ENCODE peak calls at places on chromosome 18, in eight cellular contexts. One of them, this sample, is unnamed.

GRCh38 chr18:33034941-33035340 is 262.1 kb upstream of the KLHL14 start:
- DNase-seq in fibroblast of lung: peak; percentile 75
- DNase-seq in Peyer's patch: no peak
- DNase-seq in A549: no peak
- DNase-seq in neuronal stem cell: no peak
- DNase-seq in aorta: no peak
- DNase-seq in left lung: no peak
- DNase-seq in CD8-positive, alpha-beta memory T cell: no peak
- DNase-seq in this sample: no peak

GRCh38 chr18:37661478-37661877 is 95.9 kb upstream of the CELF4 start:
- DNase-seq in neuronal stem cell: no peak
- DNase-seq in aorta: no peak
- DNase-seq in A549: no peak
- DNase-seq in CD8-positive, alpha-beta memory T cell: no peak
- DNase-seq in fibroblast of lung: no peak
- DNase-seq in Peyer's patch: no peak
- DNase-seq in left lung: no peak
- DNase-seq in this sample: no peak

GRCh38 chr18:34595673-34596072 is 114.4 kb upstream of the DTNA start:
- DNase-seq in fibroblast of lung: peak; percentile 36
- DNase-seq in neuronal stem cell: no peak
- DNase-seq in aorta: no peak
- DNase-seq in left lung: no peak
- DNase-seq in CD8-positive, alpha-beta memory T cell: no peak
- DNase-seq in Peyer's patch: no peak
- DNase-seq in A549: peak; percentile 1
- DNase-seq in this sample: peak; percentile 19

GRCh38 chr18:31610841-31611240 is 19.2 kb downstream of the TTR start:
- DNase-seq in Peyer's patch: peak; percentile 66
- DNase-seq in CD8-positive, alpha-beta memory T cell: no peak
- DNase-seq in fibroblast of lung: no peak
- DNase-seq in neuronal stem cell: peak; percentile 17
- DNase-seq in aorta: no peak
- DNase-seq in left lung: no peak
- DNase-seq in A549: peak; percentile 6
- DNase-seq in this sample: peak; percentile 89

GRCh38 chr18:22998336-22998735 is 65.2 kb downstream of the RBBP8 start:
- DNase-seq in A549: no peak
- DNase-seq in aorta: no peak
- DNase-seq in left lung: no peak
- DNase-seq in CD8-positive, alpha-beta memory T cell: no peak
- DNase-seq in neuronal stem cell: no peak
- DNase-seq in fibroblast of lung: peak; percentile 62
- DNase-seq in Peyer's patch: no peak
- DNase-seq in this sample: no peak

GRCh38 chr18:68714356-68714706 is 577 bp downstream of the TMX3 start:
- DNase-seq in A549: no peak
- DNase-seq in CD8-positive, alpha-beta memory T cell: no peak
- DNase-seq in fibroblast of lung: peak; percentile 20
- DNase-seq in left lung: no peak
- DNase-seq in aorta: no peak
- DNase-seq in neuronal stem cell: no peak
- DNase-seq in Peyer's patch: no peak
- DNase-seq in this sample: peak; percentile 9

GRCh38 chr18:26455639-26456038 is 92.7 kb downstream of the KCTD1 start:
- DNase-seq in neuronal stem cell: no peak
- DNase-seq in aorta: no peak
- DNase-seq in left lung: no peak
- DNase-seq in A549: no peak
- DNase-seq in CD8-positive, alpha-beta memory T cell: no peak
- DNase-seq in Peyer's patch: no peak
- DNase-seq in fibroblast of lung: no peak
- DNase-seq in this sample: no peak

GRCh38 chr18:12470382-12471090 is 62.8 kb downstream of the PRELID3A start:
- DNase-seq in CD8-positive, alpha-beta memory T cell: no peak
- DNase-seq in fibroblast of lung: no peak
- DNase-seq in left lung: no peak
- DNase-seq in aorta: no peak
- DNase-seq in A549: no peak
- DNase-seq in Peyer's patch: no peak
- DNase-seq in neuronal stem cell: no peak
- DNase-seq in this sample: peak; percentile 67

GRCh38 chr18:74310411-74310810 is 5.2 kb upstream of the C18orf63 start:
- DNase-seq in CD8-positive, alpha-beta memory T cell: no peak
- DNase-seq in aorta: no peak
- DNase-seq in left lung: no peak
- DNase-seq in A549: peak; percentile 60
- DNase-seq in Peyer's patch: peak; percentile 59
- DNase-seq in fibroblast of lung: peak; percentile 29
- DNase-seq in neuronal stem cell: no peak
- DNase-seq in this sample: peak; percentile 25

GRCh38 chr18:26056291-26056690 is 34.1 kb downstream of the SS18 start:
- DNase-seq in fibroblast of lung: peak; percentile 27
- DNase-seq in left lung: no peak
- DNase-seq in CD8-positive, alpha-beta memory T cell: no peak
- DNase-seq in aorta: no peak
- DNase-seq in neuronal stem cell: no peak
- DNase-seq in A549: no peak
- DNase-seq in Peyer's patch: no peak
- DNase-seq in this sample: no peak

GRCh38 chr18:13264091-13264777 is 45.7 kb downstream of the LDLRAD4 start:
- DNase-seq in Peyer's patch: peak; percentile 36
- DNase-seq in neuronal stem cell: no peak
- DNase-seq in left lung: no peak
- DNase-seq in aorta: peak; percentile 73
- DNase-seq in fibroblast of lung: peak; percentile 58
- DNase-seq in A549: no peak
- DNase-seq in CD8-positive, alpha-beta memory T cell: no peak
- DNase-seq in this sample: no peak

GRCh38 chr18:22728481-22729105 is 204.5 kb upstream of the RBBP8 start:
- DNase-seq in Peyer's patch: no peak
- DNase-seq in aorta: no peak
- DNase-seq in A549: no peak
- DNase-seq in left lung: no peak
- DNase-seq in neuronal stem cell: no peak
- DNase-seq in CD8-positive, alpha-beta memory T cell: no peak
- DNase-seq in fibroblast of lung: peak; percentile 43
- DNase-seq in this sample: no peak

GRCh38 chr18:35808796-35809195 is 163.7 kb upstream of the RMP24 start:
- DNase-seq in CD8-positive, alpha-beta memory T cell: no peak
- DNase-seq in neuronal stem cell: no peak
- DNase-seq in Peyer's patch: no peak
- DNase-seq in fibroblast of lung: no peak
- DNase-seq in A549: no peak
- DNase-seq in left lung: no peak
- DNase-seq in aorta: no peak
- DNase-seq in this sample: no peak

GRCh38 chr18:79575891-79576685 is 103.5 kb upstream of the CTDP1 start:
- DNase-seq in CD8-positive, alpha-beta memory T cell: no peak
- DNase-seq in aorta: peak; percentile 42
- DNase-seq in neuronal stem cell: no peak
- DNase-seq in left lung: peak; percentile 78
- DNase-seq in fibroblast of lung: peak; percentile 84
- DNase-seq in A549: no peak
- DNase-seq in Peyer's patch: peak; percentile 46
- DNase-seq in this sample: peak; percentile 52

GRCh38 chr18:26757263-26758019 is 108.1 kb downstream of the AQP4 start:
- DNase-seq in Peyer's patch: no peak
- DNase-seq in neuronal stem cell: no peak
- DNase-seq in A549: peak; percentile 67
- DNase-seq in fibroblast of lung: no peak
- DNase-seq in left lung: no peak
- DNase-seq in aorta: no peak
- DNase-seq in CD8-positive, alpha-beta memory T cell: no peak
- DNase-seq in this sample: no peak

GRCh38 chr18:52677991-52678390 is 338.0 kb downstream of the DCC start:
- DNase-seq in neuronal stem cell: no peak
- DNase-seq in CD8-positive, alpha-beta memory T cell: no peak
- DNase-seq in A549: no peak
- DNase-seq in left lung: no peak
- DNase-seq in fibroblast of lung: no peak
- DNase-seq in aorta: no peak
- DNase-seq in Peyer's patch: no peak
- DNase-seq in this sample: no peak

GRCh38 chr18:400466-400865 is 100.0 kb downstream of the COLEC12 start:
- DNase-seq in fibroblast of lung: peak; percentile 80
- DNase-seq in aorta: no peak
- DNase-seq in left lung: no peak
- DNase-seq in CD8-positive, alpha-beta memory T cell: no peak
- DNase-seq in Peyer's patch: peak; percentile 45
- DNase-seq in A549: no peak
- DNase-seq in neuronal stem cell: no peak
- DNase-seq in this sample: no peak

GRCh38 chr18:404061-404460 is 96.4 kb downstream of the COLEC12 start:
- DNase-seq in left lung: no peak
- DNase-seq in aorta: no peak
- DNase-seq in CD8-positive, alpha-beta memory T cell: no peak
- DNase-seq in neuronal stem cell: no peak
- DNase-seq in A549: no peak
- DNase-seq in Peyer's patch: no peak
- DNase-seq in fibroblast of lung: no peak
- DNase-seq in this sample: no peak

GRCh38 chr18:406677-407076 is 93.8 kb downstream of the COLEC12 start:
- DNase-seq in fibroblast of lung: no peak
- DNase-seq in aorta: no peak
- DNase-seq in neuronal stem cell: no peak
- DNase-seq in CD8-positive, alpha-beta memory T cell: no peak
- DNase-seq in left lung: no peak
- DNase-seq in A549: no peak
- DNase-seq in Peyer's patch: no peak
- DNase-seq in this sample: no peak

GRCh38 chr18:398866-399637 is 101.4 kb downstream of the COLEC12 start:
- DNase-seq in Peyer's patch: no peak
- DNase-seq in left lung: no peak
- DNase-seq in CD8-positive, alpha-beta memory T cell: no peak
- DNase-seq in neuronal stem cell: no peak
- DNase-seq in aorta: no peak
- DNase-seq in A549: no peak
- DNase-seq in fibroblast of lung: no peak
- DNase-seq in this sample: peak; percentile 26

GRCh38 chr18:402129-402528 is 98.4 kb downstream of the COLEC12 start:
- DNase-seq in Peyer's patch: no peak
- DNase-seq in fibroblast of lung: no peak
- DNase-seq in aorta: no peak
- DNase-seq in left lung: no peak
- DNase-seq in CD8-positive, alpha-beta memory T cell: no peak
- DNase-seq in A549: no peak
- DNase-seq in neuronal stem cell: no peak
- DNase-seq in this sample: no peak
- H3K9me3 ChIP-seq in Peyer's patch: no peaks in the 10 kb centered on the region
- H3K9me3 ChIP-seq in fibroblast of lung: no peaks in the 10 kb centered on the region
- H3K9me3 ChIP-seq in aorta: no peaks in the 10 kb centered on the region
- H3K9me3 ChIP-seq in left lung: peaks cover 7% of the 10 kb centered on the region
- H3K9me3 ChIP-seq in CD8-positive, alpha-beta memory T cell: no peaks in the 10 kb centered on the region
- H3K9me3 ChIP-seq in A549: no peaks in the 10 kb centered on the region
- H3K9me3 ChIP-seq in neuronal stem cell: peaks cover 6% of the 10 kb centered on the region
- H3K9me3 ChIP-seq in this sample: peaks cover 17% of the 10 kb centered on the region

DNA sequence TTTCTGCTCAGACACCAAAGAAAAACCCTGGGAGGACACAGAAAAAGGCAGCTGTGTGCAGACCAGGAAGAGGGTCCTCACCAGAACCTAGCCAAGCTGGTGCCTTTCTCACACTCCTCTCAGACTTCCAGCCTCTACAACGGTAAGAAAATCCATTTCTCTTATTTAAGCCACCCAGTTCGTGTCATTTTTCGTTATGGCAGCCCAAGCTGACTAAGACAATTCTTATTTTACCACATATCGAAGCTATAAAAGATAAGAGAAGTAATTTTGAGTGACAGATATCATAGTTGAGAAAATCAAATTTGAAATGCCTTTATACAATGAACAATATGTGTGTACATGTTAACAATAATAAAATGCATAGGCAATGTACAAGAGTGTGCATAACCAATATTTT is 219.5 kb downstream of the CBLN2 start:
- DNase-seq in left lung: no peak
- DNase-seq in aorta: no peak
- DNase-seq in neuronal stem cell: no peak
- DNase-seq in fibroblast of lung: no peak
- DNase-seq in A549: no peak
- DNase-seq in Peyer's patch: no peak
- DNase-seq in CD8-positive, alpha-beta memory T cell: no peak
- DNase-seq in this sample: no peak
- H3K9me3 ChIP-seq in left lung: no peaks in the 10 kb centered on the region
- H3K9me3 ChIP-seq in aorta: no peaks in the 10 kb centered on the region
- H3K9me3 ChIP-seq in neuronal stem cell: no peaks in the 10 kb centered on the region
- H3K9me3 ChIP-seq in fibroblast of lung: no peaks in the 10 kb centered on the region
- H3K9me3 ChIP-seq in A549: no peaks in the 10 kb centered on the region
- H3K9me3 ChIP-seq in Peyer's patch: no peaks in the 10 kb centered on the region
- H3K9me3 ChIP-seq in CD8-positive, alpha-beta memory T cell: no peaks in the 10 kb centered on the region
- H3K9me3 ChIP-seq in this sample: no peaks in the 10 kb centered on the region

DNA sequence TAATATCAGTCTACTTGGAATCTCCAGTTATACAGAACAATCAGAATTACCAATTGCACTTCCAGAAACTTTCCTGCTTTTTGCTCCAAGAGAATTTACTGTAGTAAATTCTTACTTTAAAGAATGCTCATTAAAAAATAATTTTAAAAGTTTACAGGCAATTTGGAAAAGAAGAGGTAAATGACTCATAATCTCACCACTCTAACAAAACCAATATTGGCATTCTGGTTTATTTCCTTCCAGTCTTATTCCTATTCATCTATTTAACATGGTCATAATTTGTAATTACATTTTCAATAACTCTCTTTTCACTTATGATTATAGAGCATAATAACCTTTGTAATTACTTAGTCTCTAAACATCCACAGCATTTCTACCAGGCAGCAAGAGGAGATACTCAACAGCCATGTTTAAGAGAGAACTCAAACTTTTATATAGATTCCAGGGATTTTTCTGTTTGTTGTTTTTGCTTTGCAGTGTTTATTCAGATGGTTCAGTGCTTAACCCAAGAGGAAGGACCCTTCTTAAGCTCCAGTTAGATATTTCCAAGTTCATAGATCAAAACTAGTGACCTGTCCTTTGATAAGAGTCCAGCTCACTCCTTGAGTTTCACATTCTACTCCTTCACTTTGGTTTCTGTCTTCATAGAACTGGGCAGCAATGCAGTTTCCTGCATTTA is 464.7 kb downstream of the TXNL1 start:
- DNase-seq in fibroblast of lung: no peak
- DNase-seq in A549: no peak
- DNase-seq in aorta: no peak
- DNase-seq in CD8-positive, alpha-beta memory T cell: no peak
- DNase-seq in neuronal stem cell: no peak
- DNase-seq in Peyer's patch: no peak
- DNase-seq in left lung: no peak
- DNase-seq in this sample: no peak
- H3K9me3 ChIP-seq in fibroblast of lung: no peaks in the 10 kb centered on the region
- H3K9me3 ChIP-seq in A549: no peaks in the 10 kb centered on the region
- H3K9me3 ChIP-seq in aorta: no peaks in the 10 kb centered on the region
- H3K9me3 ChIP-seq in CD8-positive, alpha-beta memory T cell: no peaks in the 10 kb centered on the region
- H3K9me3 ChIP-seq in neuronal stem cell: no peaks in the 10 kb centered on the region
- H3K9me3 ChIP-seq in Peyer's patch: no peaks in the 10 kb centered on the region
- H3K9me3 ChIP-seq in left lung: no peaks in the 10 kb centered on the region
- H3K9me3 ChIP-seq in this sample: no peaks in the 10 kb centered on the region

GRCh38 chr18:8052237-8052701 is 485.2 kb downstream of the PTPRM start:
- DNase-seq in CD8-positive, alpha-beta memory T cell: no peak
- DNase-seq in neuronal stem cell: no peak
- DNase-seq in aorta: no peak
- DNase-seq in fibroblast of lung: peak; percentile 20
- DNase-seq in Peyer's patch: no peak
- DNase-seq in A549: peak; percentile 38
- DNase-seq in left lung: no peak
- DNase-seq in this sample: no peak
- H3K9me3 ChIP-seq in CD8-positive, alpha-beta memory T cell: no peaks in the 10 kb centered on the region
- H3K9me3 ChIP-seq in neuronal stem cell: no peaks in the 10 kb centered on the region
- H3K9me3 ChIP-seq in aorta: no peaks in the 10 kb centered on the region
- H3K9me3 ChIP-seq in fibroblast of lung: no peaks in the 10 kb centered on the region
- H3K9me3 ChIP-seq in Peyer's patch: no peaks in the 10 kb centered on the region
- H3K9me3 ChIP-seq in A549: no peaks in the 10 kb centered on the region
- H3K9me3 ChIP-seq in left lung: no peaks in the 10 kb centered on the region
- H3K9me3 ChIP-seq in this sample: no peaks in the 10 kb centered on the region

This sample was measured in WERI-Rb-1.